ENCODE peak calls at places on chromosomes 6 and 20, in six cellular contexts. R is fibroblast of mammary gland, M is hepatocyte, Y is spleen, E is left ventricle myocardium inferior, U is A549. J is an unnamed sample.

GRCh38 chr20:58446264-58446937 is 57.4 kb downstream of the VAPB start:
- DNase-seq in R (no peak), M (no peak), Y (no peak), E (no peak), U (no peak), J (no peak)

GRCh38 chr6:142960098-142960497 is 15.1 kb upstream of the HIVEP2 start:
- DNase-seq in R (peak), M (no peak), Y (no peak), E (no peak), U (no peak), J (no peak)

GRCh38 chr6:8435845-8436168 is 462 bp upstream of the SLC35B3 start:
- DNase-seq in R (peak), M (no peak), Y (no peak), E (no peak), U (peak), J (no peak)

GRCh38 chr6:105680131-105680530 is 277.2 kb upstream of the PREP start:
- DNase-seq in R (no peak), M (no peak), Y (no peak), E (no peak), U (no peak), J (no peak)

GRCh38 chr6:158475344-158476302 is 84.3 kb upstream of the TMEM181 start:
- DNase-seq in R (peak), M (peak), Y (no peak), E (no peak), U (peak), J (peak)

GRCh38 chr6:50785921-50786320 is 32.8 kb upstream of the TFAP2B start:
- DNase-seq in R (no peak), M (no peak), Y (no peak), E (no peak), U (no peak), J (no peak)

GRCh38 chr6:160293844-160294243 is 35.2 kb upstream of the SLC22A2 start:
- DNase-seq in R (no peak), M (peak), Y (no peak), E (no peak), U (no peak), J (no peak)

GRCh38 chr6:11682525-11682924 is 96.1 kb downstream of the ADTRP start:
- DNase-seq in R (peak), M (no peak), Y (no peak), E (no peak), U (no peak), J (no peak)

GRCh38 chr20:531608-532007 is 12.0 kb downstream of the CSNK2A1 start:
- DNase-seq in R (no peak), M (no peak), Y (no peak), E (no peak), U (no peak), J (no peak)

GRCh38 chr6:170553686-170554085 is 483 bp upstream of the TBP start:
- DNase-seq in R (peak), M (peak), Y (no peak), E (no peak), U (no peak), J (no peak)

GRCh38 chr20:39886650-39887190 is 802.3 kb downstream of the MAFB start:
- DNase-seq in R (no peak), M (no peak), Y (no peak), E (peak), U (no peak), J (no peak)

GRCh38 chr20:2246081-2246491 is 49.7 kb upstream of the TGM3 start:
- DNase-seq in R (no peak), M (no peak), Y (no peak), E (no peak), U (no peak), J (no peak)

GRCh38 chr6:26216015-26216885 is 129.0 kb downstream of the HFE start:
- DNase-seq in R (peak), M (peak), Y (peak), E (no peak), U (no peak), J (peak)

GRCh38 chr20:53922901-53923314 is 147.5 kb downstream of the BCAS1 start:
- DNase-seq in R (peak), M (no peak), Y (no peak), E (no peak), U (no peak), J (no peak)

GRCh38 chr6:81246200-81246599 is 506.3 kb downstream of the TENT5A start:
- DNase-seq in R (no peak), M (no peak), Y (no peak), E (no peak), U (no peak), J (no peak)

GRCh38 chr6:44788387-44788981 is 401.0 kb downstream of the CDC5L start:
- DNase-seq in R (no peak), M (no peak), Y (no peak), E (no peak), U (no peak), J (no peak)

GRCh38 chr6:136923954-136924291 is 1.8 kb downstream of the SLC35D3 start:
- DNase-seq in R (no peak), M (no peak), Y (no peak), E (no peak), U (no peak), J (no peak)

GRCh38 chr6:136921936-136922679 is at the start of gene SLC35D3:
- DNase-seq in R (no peak), M (peak), Y (peak), E (no peak), U (peak), J (no peak)

GRCh38 chr6:136923116-136923953 is 1.2 kb downstream of the SLC35D3 start:
- DNase-seq in R (no peak), M (peak), Y (no peak), E (no peak), U (no peak), J (no peak)

GRCh38 chr6:136921521-136921935 is 573 bp upstream of the SLC35D3 start:
- DNase-seq in R (no peak), M (peak), Y (no peak), E (no peak), U (peak), J (no peak)

GRCh38 chr6:136922680-136922996 is 537 bp downstream of the SLC35D3 start:
- DNase-seq in R (no peak), M (no peak), Y (no peak), E (no peak), U (peak), J (no peak)
- H3K4me3 ChIP-seq in R (no peak), M (peak), Y (peak), E (peak), U (peak), J (peak)

GRCh38 chr6:91480397-91480796 is 893.5 kb upstream of the MAP3K7 start:
- DNase-seq in R (no peak), M (no peak), Y (no peak), E (no peak), U (no peak), J (no peak)
- H3K4me3 ChIP-seq in R (no peak), M (no peak), Y (no peak), E (no peak), U (no peak), J (no peak)

GRCh38 chr6:16850332-16851022 is 89.2 kb upstream of the ATXN1 start:
- DNase-seq in R (no peak), M (no peak), Y (no peak), E (no peak), U (no peak), J (no peak)
- H3K4me3 ChIP-seq in R (no peak), M (no peak), Y (no peak), E (no peak), U (no peak), J (no peak)

GRCh38 chr6:113142775-113143174 is 714.4 kb upstream of the MARCKS start:
- DNase-seq in R (no peak), M (no peak), Y (no peak), E (no peak), U (no peak), J (no peak)

GRCh38 chr6:113149511-113149910 is 707.6 kb upstream of the MARCKS start:
- DNase-seq in R (peak), M (no peak), Y (no peak), E (no peak), U (no peak), J (no peak)

GRCh38 chr6:113146878-113147277 is 710.3 kb upstream of the MARCKS start:
- DNase-seq in R (no peak), M (no peak), Y (no peak), E (no peak), U (no peak), J (no peak)

GRCh38 chr6:113148576-113148975 is 708.6 kb upstream of the MARCKS start:
- DNase-seq in R (peak), M (no peak), Y (no peak), E (no peak), U (no peak), J (no peak)

GRCh38 chr6:113147544-113147943 is 709.6 kb upstream of the MARCKS start:
- DNase-seq in R (peak), M (no peak), Y (no peak), E (no peak), U (no peak), J (no peak)
- H3K4me3 ChIP-seq in R (no peak), M (no peak), Y (no peak), E (no peak), U (no peak), J (no peak)

GRCh38 chr6:28839443-28840120 is 84.2 kb downstream of the TRIM27 start:
- DNase-seq in R (no peak), M (no peak), Y (no peak), E (no peak), U (no peak), J (no peak)

GRCh38 chr6:28841290-28841689 is 82.5 kb downstream of the TRIM27 start:
- DNase-seq in R (no peak), M (no peak), Y (no peak), E (no peak), U (no peak), J (no peak)

GRCh38 chr6:28838634-28839442 is 84.9 kb downstream of the TRIM27 start:
- DNase-seq in R (peak), M (peak), Y (peak), E (peak), U (peak), J (no peak)

DNA sequence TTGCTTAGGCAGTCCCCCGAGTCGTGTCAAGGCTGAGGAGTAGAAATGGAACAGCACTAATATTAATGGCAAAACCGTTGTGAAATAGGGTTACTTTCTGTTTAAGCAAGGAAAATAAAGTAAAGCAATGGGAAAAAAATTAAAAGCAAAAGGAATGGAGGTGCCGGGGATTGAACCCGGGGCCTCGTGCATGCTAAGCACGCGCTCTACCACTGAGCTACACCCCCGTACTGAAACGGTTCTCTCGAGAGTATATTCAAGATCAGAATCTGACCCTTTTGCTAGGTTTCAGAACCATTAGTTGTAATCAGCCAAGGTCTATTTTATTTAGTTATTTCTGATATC is 85.5 kb downstream of the TRIM27 start:
- DNase-seq in R (peak), M (peak), Y (no peak), E (peak), U (no peak), J (no peak)
- H3K4me3 ChIP-seq in R (peak), M (peak), Y (peak), E (peak), U (peak), J (peak)

GRCh38 chr6:134171517-134171916 is 119.1 kb upstream of the SLC2A12 start:
- DNase-seq in R (peak), M (no peak), Y (no peak), E (no peak), U (no peak), J (no peak)

GRCh38 chr6:134170844-134171243 is 118.4 kb upstream of the SLC2A12 start:
- DNase-seq in R (peak), M (no peak), Y (no peak), E (no peak), U (no peak), J (no peak)

GRCh38 chr6:134172020-134172766 is 119.8 kb upstream of the SLC2A12 start:
- DNase-seq in R (peak), M (no peak), Y (no peak), E (no peak), U (no peak), J (no peak)

GRCh38 chr6:134168580-134169223 is 116.3 kb upstream of the SLC2A12 start:
- DNase-seq in R (peak), M (no peak), Y (no peak), E (no peak), U (no peak), J (no peak)

GRCh38 chr6:134169881-134170486 is 117.6 kb upstream of the SLC2A12 start:
- DNase-seq in R (peak), M (no peak), Y (no peak), E (no peak), U (no peak), J (no peak)
- H3K4me3 ChIP-seq in R (peak), M (peak), Y (peak), E (peak), U (peak), J (no peak)

GRCh38 chr6:209432-210103 is 82.7 kb upstream of the DUSP22 start:
- DNase-seq in R (no peak), M (no peak), Y (no peak), E (no peak), U (no peak), J (no peak)
- H3K4me3 ChIP-seq in R (no peak), M (no peak), Y (peak), E (no peak), U (no peak), J (no peak)

DNA sequence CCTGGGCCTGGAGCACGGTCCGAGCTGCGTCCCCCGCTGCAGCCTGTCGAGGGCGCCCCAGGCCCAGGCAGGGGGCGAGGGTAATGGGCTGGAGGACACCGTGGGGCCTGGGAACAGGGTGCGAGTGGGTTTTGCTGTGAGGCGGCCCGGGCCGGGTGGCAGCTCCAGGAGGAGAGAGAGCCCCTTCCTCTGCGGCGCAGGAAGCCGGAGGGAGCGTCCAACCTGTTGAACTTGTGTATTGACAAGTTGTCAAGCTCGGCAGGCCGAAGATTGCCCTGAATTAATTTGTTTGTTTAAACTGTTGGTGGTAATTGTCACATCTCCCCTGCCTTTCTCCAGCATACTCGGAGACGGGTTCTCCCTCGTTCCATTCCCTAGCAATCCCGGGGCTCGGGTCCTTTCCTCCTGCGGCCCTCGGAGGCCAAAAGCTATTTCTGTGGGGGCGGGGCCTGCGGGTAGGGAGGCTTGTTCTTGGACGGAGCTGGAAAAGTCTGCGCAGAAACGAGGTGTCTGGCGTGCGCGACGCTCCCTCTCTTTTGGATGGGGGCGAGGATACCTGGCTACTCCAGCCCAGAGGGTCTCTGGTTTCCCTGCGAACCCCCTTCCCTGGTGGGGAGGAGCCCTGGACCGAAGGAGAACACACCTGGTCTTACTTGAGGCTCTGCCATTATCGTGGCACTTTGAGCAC is 9.9 kb downstream of the NR2E1 start:
- DNase-seq in R (no peak), M (no peak), Y (peak), E (no peak), U (no peak), J (no peak)
- H3K4me3 ChIP-seq in R (no peak), M (no peak), Y (peak), E (peak), U (no peak), J (peak)

GRCh38 chr6:48110436-48111142 is 408 bp downstream of the PTCHD4 start:
- DNase-seq in R (no peak), M (no peak), Y (no peak), E (no peak), U (no peak), J (no peak)

GRCh38 chr6:48111143-48111506 is at the start of gene PTCHD4:
- DNase-seq in R (peak), M (no peak), Y (no peak), E (peak), U (no peak), J (no peak)

GRCh38 chr6:48111575-48111974 is 578 bp upstream of the PTCHD4 start:
- DNase-seq in R (no peak), M (no peak), Y (no peak), E (no peak), U (no peak), J (no peak)

GRCh38 chr6:48113130-48113529 is 2.1 kb upstream of the PTCHD4 start:
- DNase-seq in R (no peak), M (no peak), Y (no peak), E (no peak), U (no peak), J (no peak)

DNA sequence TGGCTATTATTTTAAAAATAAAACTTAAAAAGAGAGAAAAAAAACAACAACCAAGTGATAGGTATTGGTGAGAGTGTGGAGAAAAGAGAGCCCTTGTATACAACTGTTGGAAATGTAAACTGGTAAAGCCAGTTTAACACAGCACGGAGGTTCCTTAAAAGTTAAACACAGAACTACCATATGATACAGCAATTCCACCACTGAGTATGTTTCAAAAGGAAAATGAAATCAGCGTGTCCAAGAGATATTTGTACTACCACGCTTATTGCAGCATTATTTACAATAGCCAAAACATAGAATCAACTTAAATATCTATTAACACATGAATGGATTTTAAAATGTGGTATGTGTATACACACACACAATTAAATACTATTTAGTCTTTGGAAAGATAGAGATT is 1.1 kb downstream of the PTCHD4 start:
- DNase-seq in R (no peak), M (no peak), Y (no peak), E (no peak), U (no peak), J (no peak)
- H3K4me3 ChIP-seq in R (peak), M (no peak), Y (no peak), E (peak), U (no peak), J (peak)